ENCODE peak calls at places on chromosomes 3 and 15, in ten cellular contexts. L, U, P, V, X, D, I, H, R and G are unnamed samples.

GRCh38 chr3:70546679-70547078 is 234.2 kb upstream of the MDFIC2 start:
- DNase-seq in L (no peak), U (no peak), P (no peak), V (no peak), X (no peak), D (no peak), I (no peak), H (no peak), R (no peak), G (no peak)

GRCh38 chr3:54427501-54427900 is 305.1 kb downstream of the CACNA2D3 start:
- DNase-seq in L (no peak), U (no peak), P (no peak), V (no peak), X (no peak), D (no peak), I (no peak), H (no peak), R (no peak), G (no peak)

GRCh38 chr15:36941798-36942197 is 158.6 kb downstream of the MEIS2 start:
- DNase-seq in L (no peak), U (no peak), P (no peak), V (no peak), X (no peak), D (no peak), I (no peak), H (no peak), R (no peak), G (no peak)

GRCh38 chr3:14440531-14441239 is 38.3 kb downstream of the SLC6A6 start:
- DNase-seq in L (no peak), U (no peak), P (no peak), V (no peak), X (no peak), D (no peak), I (no peak), H (peak; percentile 39), R (peak; percentile 46), G (no peak)

GRCh38 chr15:25059698-25060471 is 105.1 kb downstream of the SNRPN start:
- DNase-seq in L (no peak), U (peak; percentile 3), P (no peak), V (no peak), X (no peak), D (no peak), I (no peak), H (no peak), R (no peak), G (no peak)

GRCh38 chr3:51968175-51968681 is 974 bp upstream of the PCBP4 start:
- DNase-seq in L (no peak), U (peak; percentile 50), P (no peak), V (no peak), X (peak; percentile 46), D (no peak), I (no peak), H (no peak), R (no peak), G (no peak)

GRCh38 chr15:23516866-23517265 is 48.6 kb upstream of the MKRN3 start:
- DNase-seq in L (no peak), U (no peak), P (no peak), V (no peak), X (no peak), D (no peak), I (no peak), H (no peak), R (no peak), G (no peak)

GRCh38 chr15:84982301-84982920 is 755 bp downstream of the PDE8A start:
- DNase-seq in L (peak; percentile 88), U (no peak), P (no peak), V (no peak), X (no peak), D (peak; percentile 19), I (peak; percentile 20), H (no peak), R (peak; percentile 59), G (no peak)

GRCh38 chr3:63862804-63863149 is 828 bp downstream of the THOC7 start:
- DNase-seq in L (no peak), U (no peak), P (no peak), V (no peak), X (no peak), D (no peak), I (no peak), H (no peak), R (no peak), G (no peak)